ENCODE peak calls at places on chromosome 1, in four cellular contexts. X is heart left ventricle, M is stomach, B is Peyer's patch. Y is an unnamed sample. For H3K27me3, the result is how much of the 10 kb centered on the place peaks cover.

GRCh38 chr1:204649756-204650155 is 35.8 kb downstream of the LRRN2 start:
- DNase-seq in X (no peak), B (no peak), M (no peak), Y (no peak)

GRCh38 chr1:32703479-32704291 is 1.1 kb upstream of the SYNC start:
- DNase-seq in B (no peak), M (no peak), X (peak), Y (no peak)

GRCh38 chr1:64877151-64877550 is 89.2 kb downstream of the JAK1 start:
- DNase-seq in M (no peak), X (no peak), B (no peak), Y (no peak)

GRCh38 chr1:14742181-14742980 is 143.9 kb downstream of the KAZN start:
- DNase-seq in B (no peak), X (no peak), M (no peak), Y (peak)

GRCh38 chr1:32208891-32209309 is at the start of gene DCDC2B:
- DNase-seq in B (peak), M (peak), X (peak), Y (no peak)

GRCh38 chr1:167076136-167076710 is 14.0 kb downstream of the GPA33 start:
- DNase-seq in B (no peak), M (no peak), X (no peak), Y (no peak)

GRCh38 chr1:41887365-41887764 is 31.4 kb downstream of the HIVEP3 start:
- DNase-seq in X (no peak), B (no peak), M (no peak), Y (no peak)

GRCh38 chr1:65079941-65080340 is 68.1 kb upstream of the AK4 start:
- DNase-seq in M (no peak), X (no peak), B (no peak), Y (no peak)

GRCh38 chr1:20137055-20137454 is 2.1 kb upstream of the PLA2G2F start:
- DNase-seq in B (no peak), X (no peak), M (no peak), Y (no peak)

GRCh38 chr1:72283204-72284083 is 1.1 kb upstream of the NEGR1 start:
- DNase-seq in M (peak), X (peak), B (peak), Y (peak)

GRCh38 chr1:22876359-22877111 is 96.1 kb downstream of the LACTBL1 start:
- DNase-seq in M (no peak), X (no peak), B (no peak), Y (no peak)

GRCh38 chr1:17403081-17403480 is 31.1 kb downstream of the PADI6 start:
- DNase-seq in B (no peak), X (no peak), M (no peak), Y (no peak)

GRCh38 chr1:33080373-33080772 is 580 bp upstream of the AZIN2 start:
- DNase-seq in M (no peak), B (no peak), X (no peak), Y (no peak)

GRCh38 chr1:10459185-10459584 is 9.4 kb downstream of the CORT start:
- DNase-seq in M (no peak), B (no peak), X (no peak), Y (no peak)

GRCh38 chr1:66729130-66729922 is 22.9 kb upstream of the DYNLT5 start:
- DNase-seq in X (no peak), B (no peak), M (no peak), Y (no peak)

GRCh38 chr1:22841754-22842370 is 130.8 kb downstream of the LACTBL1 start:
- DNase-seq in M (no peak), B (no peak), X (peak), Y (no peak)

GRCh38 chr1:203645996-203646395 is 19.4 kb downstream of the ATP2B4 start:
- DNase-seq in M (no peak), X (no peak), B (no peak), Y (no peak)

GRCh38 chr1:60859111-60859510 is 223.2 kb upstream of the NFIA start:
- DNase-seq in B (no peak), M (no peak), X (no peak), Y (no peak)

GRCh38 chr1:237953238-237953637 is 62.5 kb upstream of the ZP4 start:
- DNase-seq in B (no peak), X (no peak), M (no peak), Y (no peak)

GRCh38 chr1:203287109-203287893 is 18.0 kb upstream of the BTG2 start:
- DNase-seq in M (peak), X (peak), B (peak), Y (peak)

GRCh38 chr1:112803906-112804762 is 89.0 kb upstream of the PPM1J start:
- DNase-seq in M (peak), B (peak), X (peak), Y (peak)

GRCh38 chr1:116465845-116466685 is 93.0 kb downstream of the ATP1A1 start:
- DNase-seq in X (no peak), M (no peak), B (no peak), Y (no peak)

GRCh38 chr1:207429963-207430362 is 24.2 kb upstream of the CR2 start:
- DNase-seq in M (no peak), X (no peak), B (no peak), Y (no peak)

GRCh38 chr1:68571499-68571898 is 74.6 kb upstream of the DEPDC1 start:
- DNase-seq in M (no peak), X (no peak), B (no peak), Y (no peak)

GRCh38 chr1:197180252-197180878 is 33.9 kb upstream of the ASPM start:
- DNase-seq in X (no peak), B (no peak), M (no peak), Y (no peak)

GRCh38 chr1:221634010-221634409 is 107.9 kb downstream of the DUSP10 start:
- DNase-seq in M (no peak), B (no peak), X (no peak), Y (no peak)

GRCh38 chr1:220330265-220330664 is 58.0 kb upstream of the RAB3GAP2 start:
- DNase-seq in X (no peak), B (no peak), M (no peak), Y (no peak)

GRCh38 chr1:206487970-206488369 is 17.7 kb downstream of the IKBKE start:
- DNase-seq in X (no peak), M (no peak), B (no peak), Y (no peak)

GRCh38 chr1:92709738-92710137 is 75.2 kb downstream of the EVI5 start:
- DNase-seq in M (no peak), B (no peak), X (no peak), Y (no peak)

GRCh38 chr1:30106125-30106524 is 617.3 kb downstream of the MATN1 start:
- DNase-seq in B (no peak), M (no peak), X (no peak), Y (no peak)

GRCh38 chr1:156281281-156282142 is 1.1 kb downstream of the SMG5 start:
- DNase-seq in M (no peak), B (no peak), X (peak), Y (peak)

GRCh38 chr1:173175514-173176146 is 31.5 kb downstream of the TNFSF4 start:
- DNase-seq in X (no peak), M (no peak), B (no peak), Y (no peak)

GRCh38 chr1:169699769-169700168 is 11.7 kb downstream of the SELL start:
- DNase-seq in B (no peak), X (no peak), M (no peak), Y (no peak)

GRCh38 chr1:186626969-186627368 is 53.3 kb downstream of the PTGS2 start:
- DNase-seq in M (no peak), B (no peak), X (no peak), Y (no peak)

GRCh38 chr1:226677121-226678020 is 61.7 kb downstream of the ITPKB start:
- DNase-seq in M (peak), B (peak), X (peak), Y (no peak)

GRCh38 chr1:208006258-208006920 is 95.5 kb upstream of the CD34 start:
- DNase-seq in M (no peak), B (no peak), X (no peak), Y (no peak)

GRCh38 chr1:171438441-171438840 is 46.9 kb upstream of the PRRC2C start:
- DNase-seq in X (peak), B (no peak), M (peak), Y (no peak)

GRCh38 chr1:194600716-194601115 is 1414.3 kb upstream of the B3GALT2 start:
- DNase-seq in X (no peak), B (no peak), M (no peak), Y (no peak)

GRCh38 chr1:107750364-107750959 is 214.5 kb downstream of the VAV3 start:
- DNase-seq in B (peak), X (peak), M (peak), Y (no peak)

DNA sequence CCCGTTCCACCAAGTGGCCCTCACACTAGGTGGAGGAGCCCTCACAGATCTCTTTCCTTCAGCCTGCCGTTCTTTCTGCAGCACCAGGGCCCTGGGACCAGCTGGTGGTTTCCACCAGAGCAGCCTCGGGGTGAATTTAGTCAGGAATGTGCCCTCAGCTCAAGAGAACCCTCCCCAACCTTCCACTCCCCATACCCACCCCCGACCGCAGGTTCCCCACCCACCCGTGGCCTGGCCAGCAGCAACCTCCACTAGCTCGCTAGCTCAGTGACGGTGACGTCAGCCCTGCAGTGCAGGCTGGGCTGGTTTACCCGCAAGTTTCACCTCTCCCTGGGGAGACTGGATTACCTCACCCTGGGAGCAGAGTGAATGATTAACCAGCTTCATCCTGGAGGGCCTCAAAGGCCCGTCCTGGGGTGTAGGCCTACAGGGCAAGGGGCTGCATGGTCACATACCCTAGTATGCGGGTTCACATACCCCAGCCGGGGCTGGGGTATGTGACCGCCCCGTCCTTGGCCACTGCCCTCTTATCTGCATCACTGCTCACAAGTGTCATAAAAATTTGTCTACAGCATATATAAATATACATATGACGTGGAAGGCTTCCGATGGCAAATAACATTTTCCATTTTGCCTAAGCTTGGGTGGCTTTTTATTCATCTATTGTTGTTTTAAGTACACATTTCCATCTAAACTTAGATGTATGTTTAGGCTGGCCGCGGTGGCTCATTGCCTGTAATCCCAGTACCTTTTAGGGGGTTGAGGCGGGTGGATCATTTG is 24.5 kb downstream of the ELF3 start:
- DNase-seq in X (peak), B (peak), M (peak), Y (peak)
- H3K4me3 ChIP-seq in X (no peak), B (no peak), M (no peak), Y (no peak)

DNA sequence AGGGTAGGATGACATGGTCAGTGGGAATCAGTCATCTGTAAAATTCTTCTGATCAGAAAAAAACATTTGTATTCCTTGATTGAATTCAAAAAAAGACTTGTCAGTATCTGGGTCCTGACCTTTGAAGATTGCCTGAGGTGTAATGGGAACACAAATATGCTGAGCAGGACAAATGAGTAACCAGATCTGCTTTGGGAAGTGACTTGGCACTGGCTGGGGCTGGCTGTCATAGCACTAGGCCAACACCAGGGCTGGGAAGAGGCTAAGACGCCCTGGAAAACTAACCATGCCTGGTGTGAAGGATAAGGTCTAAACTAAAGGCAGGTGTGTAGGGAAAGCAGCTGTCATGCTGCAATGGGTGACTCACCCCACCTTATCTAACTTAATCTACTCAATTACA is 452.9 kb upstream of the BEND5 start:
- DNase-seq in B (no peak), M (peak), X (no peak), Y (no peak)
- TF ChIP-seq CTCF in B (no peak), M (no peak), X (no peak), Y (no peak)

DNA sequence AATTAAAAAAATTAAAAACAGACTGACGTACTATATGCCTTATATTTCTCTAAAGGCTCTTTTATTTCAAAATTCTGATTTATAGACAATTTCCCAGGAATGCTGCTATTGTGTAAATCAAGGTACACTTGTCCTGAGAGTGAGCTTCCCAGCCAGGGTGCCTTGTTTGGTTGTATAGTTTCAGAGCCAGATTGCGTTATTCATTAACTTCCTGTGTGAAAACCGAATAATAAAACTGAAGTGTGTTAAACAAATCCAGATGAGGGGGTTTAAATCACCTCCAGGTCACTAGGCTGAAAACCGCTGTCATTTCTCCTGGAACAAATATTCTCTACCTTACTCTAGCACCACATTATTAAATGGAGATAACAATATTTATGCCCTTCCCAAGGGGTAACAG is 68.7 kb downstream of the LMX1A start:
- DNase-seq in B (no peak), X (no peak), M (no peak), Y (no peak)
- H3K27me3 ChIP-seq in B (under half), X (under half), M (under half), Y (under half)

GRCh38 chr1:40706626-40707025 is 15.1 kb downstream of the NFYC start:
- DNase-seq in X (no peak), M (no peak), B (no peak), Y (no peak)

GRCh38 chr1:40709100-40709801 is 17.7 kb downstream of the NFYC start:
- DNase-seq in M (peak), B (peak), X (peak), Y (peak)

GRCh38 chr1:40710581-40711315 is 19.2 kb downstream of the NFYC start:
- DNase-seq in B (no peak), M (no peak), X (peak), Y (no peak)

GRCh38 chr1:40709802-40710278 is 18.3 kb downstream of the NFYC start:
- DNase-seq in X (no peak), B (no peak), M (no peak), Y (no peak)

GRCh38 chr1:40708750-40709099 is 17.2 kb downstream of the NFYC start:
- DNase-seq in B (no peak), X (no peak), M (no peak), Y (no peak)
- H3K4me3 ChIP-seq in B (peak), X (peak), M (peak), Y (peak)

Y was measured in GM06990.